ENCODE peak calls at places on chromosome 4, in six cellular contexts. D is HEK293T; P is NCI-H1092; Z is NAMALWA; O is activated naive CD4-positive, alpha-beta T cell treated with anti-CD3 and anti-CD28 coated beads, Interleukin-2, amount 50 U/mL, for 72 hours; S is stimulated activated CD8-positive, alpha-beta memory T cell treated with anti-CD3 and anti-CD28 coated beads, Interleukin-2, amount 100 ng/mL, for 1 hour. K is an unnamed sample.

GRCh38 chr4:6463311-6464289 is 8.8 kb downstream of the PPP2R2C start:
- DNase-seq in S (no peak), P (no peak), Z (no peak), O (no peak), D (no peak), K (no peak)

GRCh38 chr4:148999924-149000323 is 557.7 kb upstream of the NR3C2 start:
- DNase-seq in Z (no peak), S (no peak), D (no peak), O (no peak), P (no peak), K (no peak)

GRCh38 chr4:29081230-29081955 is 1638.8 kb upstream of the PCDH7 start:
- DNase-seq in P (no peak), D (no peak), O (no peak), S (no peak), Z (peak), K (no peak)

GRCh38 chr4:53068755-53069154 is 206.6 kb downstream of the RASL11B start:
- DNase-seq in O (no peak), P (no peak), D (no peak), Z (no peak), S (no peak), K (no peak)

GRCh38 chr4:126661194-126661593 is 971.6 kb upstream of the INTU start:
- DNase-seq in P (no peak), S (no peak), D (no peak), Z (no peak), O (no peak), K (no peak)

GRCh38 chr4:41024556-41025491 is 189.5 kb downstream of the APBB2 start:
- DNase-seq in P (no peak), Z (no peak), D (no peak), O (no peak), S (no peak), K (no peak)

GRCh38 chr4:8675383-8675782 is 82.8 kb downstream of the CPZ start:
- DNase-seq in S (no peak), D (peak), O (no peak), Z (no peak), P (no peak), K (no peak)

GRCh38 chr4:80361329-80361900 is 25.9 kb downstream of the CFAP299 start:
- DNase-seq in S (no peak), P (no peak), D (peak), Z (peak), O (no peak), K (peak)

GRCh38 chr4:6270691-6271121 is 1.1 kb downstream of the WFS1 start:
- DNase-seq in O (no peak), S (no peak), D (no peak), Z (no peak), P (no peak), K (no peak)

GRCh38 chr4:109994415-109994827 is 81.7 kb downstream of the EGF start:
- DNase-seq in O (no peak), Z (peak), P (no peak), S (no peak), D (no peak), K (no peak)

GRCh38 chr4:177012918-177013545 is 220.3 kb upstream of the VEGFC start:
- DNase-seq in O (no peak), D (no peak), S (no peak), Z (no peak), P (no peak), K (no peak)

GRCh38 chr4:22573198-22573597 is 57.3 kb upstream of the ADGRA3 start:
- DNase-seq in D (no peak), P (peak), S (no peak), O (no peak), Z (no peak), K (no peak)

GRCh38 chr4:15562114-15562513 is 92.4 kb downstream of the CC2D2A start:
- DNase-seq in D (no peak), Z (no peak), S (no peak), P (no peak), O (no peak), K (no peak)

GRCh38 chr4:76208005-76208765 is 5.4 kb downstream of the SCARB2 start:
- DNase-seq in S (no peak), O (no peak), Z (no peak), D (peak), P (peak), K (no peak)

GRCh38 chr4:103026868-103027267 is 7.4 kb upstream of the SLC9B1 start:
- DNase-seq in P (no peak), O (no peak), D (no peak), Z (no peak), S (no peak), K (no peak)

GRCh38 chr4:8182858-8183725 is 16.0 kb upstream of the SH3TC1 start:
- DNase-seq in P (no peak), D (peak), Z (no peak), S (no peak), O (no peak), K (no peak)

GRCh38 chr4:71268156-71268555 is 70.7 kb upstream of the SLC4A4 start:
- DNase-seq in O (no peak), Z (no peak), S (no peak), D (no peak), P (no peak), K (no peak)

GRCh38 chr4:145481942-145482208 is 222 bp downstream of the SMAD1 start:
- DNase-seq in P (no peak), Z (no peak), S (no peak), D (no peak), O (no peak), K (no peak)

GRCh38 chr4:125021189-125021588 is 293.6 kb upstream of the FAT4 start:
- DNase-seq in Z (no peak), S (no peak), P (no peak), D (no peak), O (no peak), K (no peak)

GRCh38 chr4:74114234-74114633 is 15.2 kb upstream of the CXCL2 start:
- DNase-seq in P (no peak), Z (no peak), D (no peak), S (no peak), O (no peak), K (no peak)

GRCh38 chr4:140595065-140595464 is 26.3 kb upstream of the UCP1 start:
- DNase-seq in O (no peak), P (no peak), S (no peak), Z (peak), D (peak), K (no peak)

K was measured in NCI-H2227 treated with DMSO at 0.1 percent for 48 hours.